ENCODE peak calls at places on chromosomes 3 and 15, in seven cellular contexts. One of them, this sample, is unnamed.

GRCh38 chr3:31670722-31671121 is 138.0 kb downstream of the STT3B start:
- DNase-seq in HS-5: no peak
- DNase-seq in ELR: no peak
- DNase-seq in NCI-H1092 treated with DMSO at 0.1 percent for 48 hours: no peak
- DNase-seq in NCI-H2227 treated with DMSO at 0.1 percent for 48 hours: no peak
- DNase-seq in IMR-90: no peak
- DNase-seq in A549: no peak
- DNase-seq in this sample: no peak

GRCh38 chr15:88664151-88664778 is 25.4 kb downstream of the ISG20 start:
- DNase-seq in IMR-90: no peak
- DNase-seq in NCI-H1092 treated with DMSO at 0.1 percent for 48 hours: no peak
- DNase-seq in ELR: peak
- DNase-seq in HS-5: no peak
- DNase-seq in A549: no peak
- DNase-seq in NCI-H2227 treated with DMSO at 0.1 percent for 48 hours: no peak
- DNase-seq in this sample: no peak

GRCh38 chr15:70339551-70340517 is 242.1 kb upstream of the TLE3 start:
- DNase-seq in A549: no peak
- DNase-seq in NCI-H2227 treated with DMSO at 0.1 percent for 48 hours: no peak
- DNase-seq in NCI-H1092 treated with DMSO at 0.1 percent for 48 hours: peak
- DNase-seq in IMR-90: peak
- DNase-seq in ELR: no peak
- DNase-seq in HS-5: no peak
- DNase-seq in this sample: no peak

GRCh38 chr3:37892917-37893595 is 31.4 kb downstream of the CTDSPL start:
- DNase-seq in IMR-90: peak
- DNase-seq in A549: no peak
- DNase-seq in HS-5: no peak
- DNase-seq in NCI-H2227 treated with DMSO at 0.1 percent for 48 hours: no peak
- DNase-seq in ELR: no peak
- DNase-seq in NCI-H1092 treated with DMSO at 0.1 percent for 48 hours: no peak
- DNase-seq in this sample: no peak

GRCh38 chr3:50112462-50112861 is 23.7 kb downstream of the RBM5 start:
- DNase-seq in NCI-H2227 treated with DMSO at 0.1 percent for 48 hours: no peak
- DNase-seq in HS-5: no peak
- DNase-seq in IMR-90: no peak
- DNase-seq in ELR: no peak
- DNase-seq in NCI-H1092 treated with DMSO at 0.1 percent for 48 hours: no peak
- DNase-seq in A549: no peak
- DNase-seq in this sample: no peak

GRCh38 chr3:47713655-47714054 is 68.0 kb downstream of the SMARCC1 start:
- DNase-seq in NCI-H1092 treated with DMSO at 0.1 percent for 48 hours: no peak
- DNase-seq in HS-5: no peak
- DNase-seq in IMR-90: peak
- DNase-seq in NCI-H2227 treated with DMSO at 0.1 percent for 48 hours: no peak
- DNase-seq in A549: no peak
- DNase-seq in ELR: no peak
- DNase-seq in this sample: no peak

GRCh38 chr15:99312228-99312627 is 60.9 kb downstream of the LRRC28 start:
- DNase-seq in NCI-H2227 treated with DMSO at 0.1 percent for 48 hours: no peak
- DNase-seq in NCI-H1092 treated with DMSO at 0.1 percent for 48 hours: no peak
- DNase-seq in HS-5: no peak
- DNase-seq in A549: no peak
- DNase-seq in ELR: no peak
- DNase-seq in IMR-90: no peak
- DNase-seq in this sample: no peak

GRCh38 chr3:190701096-190701532 is 161.4 kb downstream of the GMNC start:
- DNase-seq in A549: peak
- DNase-seq in ELR: peak
- DNase-seq in IMR-90: peak
- DNase-seq in NCI-H2227 treated with DMSO at 0.1 percent for 48 hours: no peak
- DNase-seq in NCI-H1092 treated with DMSO at 0.1 percent for 48 hours: no peak
- DNase-seq in HS-5: peak
- DNase-seq in this sample: peak

GRCh38 chr15:67149859-67150824 is 84.7 kb downstream of the SMAD3 start:
- DNase-seq in NCI-H2227 treated with DMSO at 0.1 percent for 48 hours: no peak
- DNase-seq in A549: peak
- DNase-seq in IMR-90: peak
- DNase-seq in NCI-H1092 treated with DMSO at 0.1 percent for 48 hours: no peak
- DNase-seq in HS-5: peak
- DNase-seq in ELR: peak
- DNase-seq in this sample: peak